ENCODE peak calls at places on chromosomes 2 and 18, in four cellular contexts. S, G, B and L are unnamed samples.

GRCh38 chr2:32553829-32554432 is 73.9 kb upstream of the TTC27 start:
- DNase-seq in S (no peak), G (peak; percentile 51), B (peak; percentile 12), L (peak; percentile 7)

GRCh38 chr2:172674034-172674967 is 61.3 kb upstream of the RAPGEF4 start:
- DNase-seq in S (peak; percentile 49), G (peak; percentile 74), B (no peak), L (no peak)

GRCh38 chr2:120867290-120868231 is 131.9 kb downstream of the GLI2 start:
- DNase-seq in S (peak; percentile 88), G (peak; percentile 25), B (no peak), L (peak; percentile 91)

GRCh38 chr2:37776487-37776886 is 105.0 kb upstream of the CDC42EP3 start:
- DNase-seq in S (no peak), G (no peak), B (peak; percentile 12), L (peak; percentile 78)

GRCh38 chr2:241029599-241030332 is 31.3 kb downstream of the SNED1 start:
- DNase-seq in S (no peak), G (no peak), B (no peak), L (no peak)

GRCh38 chr18:51751901-51752300 is 554.4 kb upstream of the MEX3C start:
- DNase-seq in S (no peak), G (no peak), B (no peak), L (no peak)

GRCh38 chr18:36501100-36501499 is 203.6 kb downstream of the FHOD3 start:
- DNase-seq in S (peak; percentile 21), G (no peak), B (no peak), L (no peak)

GRCh38 chr2:232655392-232655791 is 22.0 kb downstream of the EFHD1 start:
- DNase-seq in S (no peak), G (no peak), B (no peak), L (no peak)

GRCh38 chr2:168432565-168433186 is 23.4 kb upstream of the CERS6 start:
- DNase-seq in S (no peak), G (no peak), B (no peak), L (no peak)

GRCh38 chr2:155867564-155867963 is 465.0 kb downstream of the NR4A2 start:
- DNase-seq in S (no peak), G (no peak), B (no peak), L (no peak)

GRCh38 chr2:58959996-58960395 is 718.9 kb upstream of the FANCL start:
- DNase-seq in S (no peak), G (no peak), B (no peak), L (no peak)

GRCh38 chr2:176583530-176584101 is 314.4 kb downstream of the MTX2 start:
- DNase-seq in S (no peak), G (no peak), B (no peak), L (no peak)

DNA sequence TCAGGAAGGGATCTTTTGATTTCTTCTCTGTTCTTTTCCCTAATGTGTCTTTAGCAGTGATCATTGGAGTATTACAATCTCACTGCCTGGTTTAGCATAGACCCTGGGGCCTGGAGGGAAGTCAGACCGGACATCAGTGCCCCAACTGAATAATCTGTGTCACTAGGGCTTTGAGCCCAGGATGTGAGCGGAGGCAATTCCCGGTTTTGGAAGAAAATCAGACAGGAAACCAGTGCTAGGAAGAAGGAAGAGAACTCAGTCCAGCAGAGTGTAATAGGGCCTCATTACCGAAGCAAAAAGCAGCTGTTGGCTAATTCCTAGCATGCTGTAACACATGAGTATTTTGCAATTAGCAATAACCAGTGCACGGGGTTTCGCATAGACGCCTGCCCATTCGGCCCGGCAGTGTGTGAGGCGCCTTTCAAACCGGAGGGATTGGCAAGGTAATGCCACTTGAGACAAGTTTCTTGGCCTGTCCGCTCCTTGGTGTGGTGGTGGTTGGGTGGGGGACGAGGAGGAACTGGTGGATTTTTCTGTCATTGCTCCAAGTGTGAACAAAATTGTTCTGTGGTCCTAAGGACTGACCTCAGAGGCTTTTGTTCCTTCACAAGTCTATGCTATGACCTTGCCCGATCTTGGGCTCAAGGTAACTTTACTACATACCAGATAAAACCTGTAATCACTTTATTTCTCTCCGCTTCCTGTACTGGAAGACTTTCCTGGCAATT is 2.8 kb downstream of the FOSL2 start:
- DNase-seq in S (peak; percentile 67), G (no peak), B (no peak), L (no peak)
- TF ChIP-seq POLR2A in S (peak; percentile 59), G (no peak), B (no peak), L (no peak)

GRCh38 chr18:24429188-24429587 is 2.7 kb downstream of the IMPACT start:
- DNase-seq in S (no peak), G (no peak), B (no peak), L (no peak)

GRCh38 chr18:24427484-24427883 is 1.0 kb downstream of the IMPACT start:
- DNase-seq in S (no peak), G (peak; percentile 34), B (no peak), L (no peak)

GRCh38 chr18:24428709-24429108 is 2.2 kb downstream of the IMPACT start:
- DNase-seq in S (no peak), G (no peak), B (no peak), L (no peak)

GRCh38 chr18:24426073-24426397 is 435 bp upstream of the IMPACT start:
- DNase-seq in S (no peak), G (no peak), B (no peak), L (no peak)

DNA sequence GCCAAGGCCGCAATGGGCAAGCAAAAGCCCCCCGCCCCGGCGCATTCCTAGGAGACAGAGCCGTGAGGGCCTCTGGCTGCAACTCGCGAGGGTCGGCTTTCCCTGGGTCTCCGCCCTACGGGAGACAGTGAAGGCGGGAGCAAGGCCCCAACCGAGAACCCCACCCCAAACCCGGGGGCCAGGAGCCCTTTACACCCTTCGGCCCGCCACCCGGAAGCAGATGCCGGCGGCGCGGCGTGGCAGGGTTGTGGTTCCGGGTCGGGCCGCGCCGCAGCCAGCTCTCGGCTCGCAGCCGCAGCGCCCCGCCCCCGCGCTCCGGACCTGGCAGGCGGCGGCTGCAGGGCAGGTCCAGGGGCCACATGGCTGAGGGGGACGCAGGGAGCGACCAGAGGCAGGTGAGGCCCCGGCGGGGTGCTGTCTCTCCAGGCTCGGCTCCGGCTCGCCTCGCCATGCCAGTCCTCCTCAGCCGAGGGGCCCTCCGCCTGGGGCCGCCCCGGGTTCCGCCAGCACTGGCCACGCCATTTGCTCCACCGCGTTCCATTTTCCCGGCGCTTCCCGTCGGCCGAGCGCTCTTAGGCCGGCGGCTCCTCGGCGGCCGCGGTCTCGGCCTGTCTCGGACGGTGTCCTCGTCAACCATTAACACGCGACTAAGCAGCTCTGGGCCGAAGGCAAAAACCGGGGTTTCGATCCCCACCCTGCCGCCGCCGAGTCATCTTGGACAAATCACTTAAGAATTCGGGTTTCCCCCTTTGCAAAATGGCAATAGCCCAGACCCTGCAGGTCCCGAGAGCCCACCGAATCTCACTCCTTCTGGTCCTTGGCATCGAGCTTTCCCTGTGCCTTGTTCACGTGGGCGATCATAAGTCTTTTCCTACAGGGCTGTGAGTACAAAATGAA is at the start of gene IMPACT:
- DNase-seq in S (peak; percentile 87), G (peak; percentile 88), B (peak; percentile 54), L (peak; percentile 34)
- TF ChIP-seq POLR2A in S (peak; percentile 65), G (peak; percentile 72), B (peak; percentile 79), L (peak; percentile 47)

GRCh38 chr18:7855051-7855450 is 287.9 kb downstream of the PTPRM start:
- DNase-seq in S (no peak), G (no peak), B (no peak), L (no peak)
- TF ChIP-seq POLR2A in S (no peak), G (no peak), B (no peak), L (no peak)

GRCh38 chr2:60502123-60502522 is 51.3 kb downstream of the BCL11A start:
- DNase-seq in S (no peak), G (no peak), B (no peak), L (no peak)
- TF ChIP-seq POLR2A in S (no peak), G (no peak), B (no peak), L (no peak)

GRCh38 chr18:70200286-70200685 is 5.2 kb downstream of the RTTN start:
- DNase-seq in S (no peak), G (no peak), B (no peak), L (no peak)

GRCh38 chr18:70207181-70207580 is 1.7 kb upstream of the RTTN start:
- DNase-seq in S (no peak), G (no peak), B (no peak), L (no peak)

GRCh38 chr18:70205421-70206397 is at the start of gene RTTN:
- DNase-seq in S (peak; percentile 93), G (peak; percentile 85), B (peak; percentile 92), L (peak; percentile 65)
- TF ChIP-seq POLR2A in S (peak; percentile 43), G (peak; percentile 75), B (no peak), L (no peak)

DNA sequence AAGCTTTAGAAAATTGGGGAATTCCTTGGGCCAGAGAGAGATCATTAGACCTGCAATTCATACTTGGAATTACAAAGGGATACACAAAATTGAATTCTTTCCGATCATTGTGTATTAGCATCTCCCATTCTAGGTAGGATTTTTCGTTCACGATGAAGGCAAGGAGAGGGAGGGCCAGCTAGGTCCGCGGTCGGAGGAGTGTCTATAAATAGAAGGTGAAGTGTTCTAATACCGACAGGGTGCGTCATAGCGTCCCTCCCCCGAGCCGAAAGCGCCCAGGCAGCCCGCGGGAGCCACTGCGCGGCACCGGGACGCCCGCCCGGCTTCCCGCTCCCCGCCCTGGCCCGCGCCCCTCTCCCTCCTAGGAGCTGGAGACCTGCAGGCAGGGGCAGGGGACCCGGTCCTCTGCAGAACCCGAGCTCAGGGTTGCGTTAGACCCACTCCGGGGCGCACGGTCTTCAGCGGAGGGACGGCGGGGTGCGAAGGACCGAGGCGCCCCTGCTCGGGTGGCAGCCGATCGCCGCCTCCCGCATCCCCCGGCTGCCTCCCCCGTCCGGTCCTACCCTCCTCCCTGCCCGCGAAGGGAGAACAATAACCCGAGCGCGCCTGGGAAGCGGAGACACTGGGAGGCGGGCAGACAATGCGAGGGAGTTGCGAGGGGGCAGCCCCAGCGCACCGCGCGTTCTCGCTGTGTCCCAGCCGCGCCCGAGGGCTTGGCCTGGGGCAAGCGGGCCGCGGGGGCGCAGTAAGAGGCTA is 114.1 kb upstream of the SERTAD2 start:
- DNase-seq in S (peak; percentile 93), G (peak; percentile 86), B (no peak), L (peak; percentile 59)
- TF ChIP-seq POLR2A in S (peak; percentile 97), G (peak; percentile 77), B (peak; percentile 43), L (peak; percentile 47)

DNA sequence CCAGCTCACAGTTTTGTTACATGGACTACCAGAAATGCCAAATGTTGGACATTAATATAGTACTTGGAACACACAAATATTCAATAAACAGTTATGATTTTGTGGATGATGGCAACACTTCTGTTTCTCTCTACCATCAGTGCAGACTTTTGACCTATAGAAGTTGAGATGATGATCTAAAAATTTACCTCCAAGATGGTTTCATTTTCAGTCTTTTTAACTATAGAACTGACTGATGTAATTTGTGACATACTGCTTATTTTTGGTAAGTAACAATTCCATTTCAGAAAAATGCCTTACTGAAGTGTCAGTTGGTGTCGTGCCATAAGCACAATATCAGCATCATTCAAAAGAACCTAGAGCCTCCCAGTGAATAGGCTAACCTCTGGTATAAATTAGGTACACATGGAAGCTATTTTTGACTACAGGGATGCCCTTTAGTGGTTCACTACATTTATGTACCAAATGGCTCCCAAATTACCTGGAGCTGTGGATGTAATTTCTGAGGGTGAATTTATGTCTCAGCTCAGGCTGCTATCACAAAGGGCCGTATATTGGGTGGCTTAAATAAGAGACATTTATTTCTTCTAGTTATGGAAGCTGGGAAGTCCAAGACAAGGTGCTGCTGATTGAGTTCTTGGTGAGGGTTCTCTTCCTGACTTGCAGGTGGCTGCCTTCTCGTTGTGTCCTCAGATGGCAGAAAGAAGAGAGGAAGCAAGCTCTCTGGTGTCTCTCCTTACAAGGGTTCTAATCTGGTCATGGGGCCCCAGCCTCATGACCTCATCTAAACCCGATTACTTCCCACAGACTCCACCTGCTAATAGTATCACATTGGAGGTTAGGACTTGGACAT is 66.5 kb downstream of the ALPK2 start:
- DNase-seq in S (no peak), G (no peak), B (no peak), L (no peak)
- TF ChIP-seq POLR2A in S (no peak), G (no peak), B (no peak), L (no peak)

GRCh38 chr2:43160778-43161177 is 65.6 kb downstream of the ZFP36L2 start:
- DNase-seq in S (no peak), G (no peak), B (no peak), L (no peak)
- TF ChIP-seq POLR2A in S (no peak), G (no peak), B (no peak), L (no peak)